ENCODE peak calls at places on chromosome 10, in five cellular contexts. I is sigmoid colon, B is transverse colon, D is left ventricle myocardium inferior, M is MM.1S. L is an unnamed sample.

GRCh38 chr10:72663971-72664370 is 28.0 kb upstream of the MCU start:
- DNase-seq in M (no peak), D (no peak), B (no peak), I (no peak), L (no peak)

GRCh38 chr10:61971016-61971350 is 69.5 kb downstream of the ARID5B start:
- DNase-seq in M (no peak), D (no peak), I (no peak), B (no peak), L (no peak)

GRCh38 chr10:89522463-89522862 is 12.9 kb downstream of the SLC16A12 start:
- DNase-seq in D (no peak), M (no peak), I (no peak), B (no peak), L (no peak)

GRCh38 chr10:69856601-69857166 is 55.0 kb downstream of the COL13A1 start:
- DNase-seq in B (no peak), I (no peak), M (no peak), D (no peak), L (no peak)

GRCh38 chr10:113052076-113052830 is 102.2 kb downstream of the TCF7L2 start:
- DNase-seq in M (no peak), I (peak), B (no peak), D (no peak), L (no peak)

GRCh38 chr10:94617389-94617944 is 66.1 kb upstream of the CYP2C18 start:
- DNase-seq in I (no peak), B (no peak), M (no peak), D (no peak), L (no peak)

GRCh38 chr10:114995468-114995867 is 57.5 kb downstream of the TRUB1 start:
- DNase-seq in I (no peak), M (no peak), B (no peak), D (no peak), L (no peak)

GRCh38 chr10:96512524-96512991 is 1.2 kb downstream of the TLL2 start:
- DNase-seq in B (peak), D (peak), M (no peak), I (no peak), L (peak)

GRCh38 chr10:8006274-8006999 is 48.1 kb upstream of the GATA3 start:
- DNase-seq in D (no peak), M (no peak), B (no peak), I (no peak), L (no peak)

GRCh38 chr10:69089638-69090599 is 2.0 kb downstream of the SRGN start:
- DNase-seq in I (no peak), M (peak), B (peak), D (no peak), L (peak)

GRCh38 chr10:22363305-22363704 is 18.0 kb downstream of the SPAG6 start:
- DNase-seq in M (no peak), I (no peak), B (no peak), D (no peak), L (no peak)

GRCh38 chr10:54985732-54986131 is 184.7 kb upstream of the PCDH15 start:
- DNase-seq in M (peak), I (no peak), D (no peak), B (no peak), L (peak)

GRCh38 chr10:49601857-49602256 is 8.3 kb upstream of the SLC18A3 start:
- DNase-seq in I (no peak), D (no peak), B (no peak), M (no peak), L (no peak)

GRCh38 chr10:6227346-6227745 is 24.6 kb downstream of the PFKFB3 start:
- DNase-seq in I (no peak), D (no peak), B (no peak), M (no peak), L (no peak)

GRCh38 chr10:98150544-98150943 is 16.1 kb downstream of the R3HCC1L start:
- DNase-seq in B (no peak), M (no peak), I (no peak), D (no peak), L (no peak)

GRCh38 chr10:1078668-1079067 is 22.5 kb downstream of the WDR37 start:
- DNase-seq in D (no peak), I (no peak), B (no peak), M (no peak), L (no peak)

GRCh38 chr10:1069680-1070079 is 13.5 kb downstream of the WDR37 start:
- DNase-seq in I (no peak), M (no peak), D (no peak), B (no peak), L (no peak)

GRCh38 chr10:1074063-1074747 is 18.0 kb downstream of the WDR37 start:
- DNase-seq in B (no peak), D (no peak), M (no peak), I (no peak), L (no peak)

GRCh38 chr10:1070939-1071338 is 14.8 kb downstream of the WDR37 start:
- DNase-seq in I (no peak), D (no peak), B (no peak), M (no peak), L (no peak)

DNA sequence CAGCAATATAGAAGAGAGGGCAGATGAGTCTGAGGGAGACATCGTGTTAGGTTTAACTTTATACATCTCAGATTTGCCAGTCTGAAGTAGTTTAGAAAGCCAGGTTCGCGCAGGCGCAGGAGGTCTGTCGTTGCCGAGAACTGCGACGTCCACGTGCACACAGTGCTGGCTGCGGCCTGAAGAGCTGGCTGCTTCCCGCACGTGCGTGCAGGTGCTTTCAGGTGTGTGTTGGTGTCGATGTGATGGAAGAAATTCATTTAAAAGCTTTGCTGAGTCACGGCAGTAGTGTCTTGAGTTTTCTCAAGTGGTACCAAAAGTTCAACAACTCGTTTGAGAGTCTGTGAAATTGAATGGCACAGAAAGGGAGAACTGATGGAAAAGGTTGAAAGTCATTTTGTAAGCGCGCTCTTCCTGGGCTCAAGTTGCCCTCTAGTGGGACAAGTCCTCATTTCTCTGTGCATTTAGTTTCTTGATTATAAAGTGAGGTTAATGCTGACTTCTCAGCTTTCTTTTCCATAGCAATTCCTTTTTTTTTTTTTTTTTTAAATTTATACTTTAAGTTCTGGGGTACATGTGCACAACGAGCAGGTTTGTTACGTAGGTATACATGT is 18.7 kb downstream of the WDR37 start:
- DNase-seq in B (no peak), M (no peak), I (no peak), D (no peak), L (no peak)
- TF ChIP-seq CTCF in B (peak), M (no peak), I (no peak), D (peak), L (peak)

GRCh38 chr10:13613519-13613918 is 26.8 kb downstream of the PRPF18 start:
- DNase-seq in M (no peak), I (no peak), D (no peak), B (no peak), L (no peak)
- TF ChIP-seq CTCF in M (no peak), I (peak), D (peak), B (no peak), L (peak)

DNA sequence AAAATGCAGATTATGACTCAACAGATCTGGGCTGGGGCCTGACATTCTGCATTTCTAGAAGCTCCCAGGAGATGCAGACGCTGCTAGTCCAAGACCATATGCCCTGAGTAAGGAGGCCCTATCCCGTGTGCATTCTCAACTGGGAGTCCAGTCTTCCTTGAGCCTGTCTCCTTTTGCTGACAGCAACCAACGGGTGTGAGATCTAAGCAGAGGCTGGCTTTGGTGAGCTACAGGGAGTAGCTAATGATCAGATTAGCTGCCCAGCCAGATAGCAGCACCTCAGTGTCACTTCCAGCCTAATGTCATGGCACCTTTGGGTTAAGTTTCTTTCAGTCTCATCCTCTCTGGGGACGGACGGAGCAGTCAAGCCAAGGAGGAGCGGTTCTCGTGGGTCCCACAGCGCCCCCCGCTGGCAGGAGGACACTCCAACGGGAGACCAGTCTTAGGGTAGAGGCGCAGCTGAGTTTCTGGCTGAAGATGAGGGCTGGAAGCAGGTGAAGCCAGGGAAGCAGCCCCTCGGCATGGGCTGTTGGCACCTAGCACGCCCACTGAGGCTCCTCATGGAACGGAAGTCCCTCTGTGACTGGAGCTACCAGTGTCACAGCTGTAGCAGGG is 154.0 kb downstream of the CCDC3 start:
- DNase-seq in B (no peak), D (no peak), M (no peak), I (no peak), L (no peak)
- TF ChIP-seq CTCF in B (peak), D (no peak), M (peak), I (no peak), L (peak)

GRCh38 chr10:28381903-28382347 is 79.1 kb upstream of the MPP7 start:
- DNase-seq in I (peak), D (peak), M (peak), B (peak), L (peak)
- TF ChIP-seq CTCF in I (peak), D (peak), M (peak), B (peak), L (peak)

GRCh38 chr10:132036887-132037675 is 28.7 kb upstream of the JAKMIP3 start:
- DNase-seq in D (peak), M (no peak), I (no peak), B (no peak), L (no peak)
- TF ChIP-seq CTCF in D (peak), M (no peak), I (no peak), B (no peak), L (peak)

GRCh38 chr10:48444266-48444665 is 137.8 kb downstream of the MAPK8 start:
- DNase-seq in B (no peak), I (no peak), D (no peak), M (no peak), L (peak)
- TF ChIP-seq CTCF in B (no peak), I (no peak), D (peak), M (no peak), L (no peak)

GRCh38 chr10:99967961-99968360 is 41.8 kb downstream of the DNMBP start:
- DNase-seq in M (no peak), B (no peak), I (no peak), D (no peak), L (no peak)

GRCh38 chr10:99958806-99959205 is 50.9 kb downstream of the DNMBP start:
- DNase-seq in B (no peak), D (no peak), I (no peak), M (no peak), L (no peak)

GRCh38 chr10:99966306-99966705 is 43.4 kb downstream of the DNMBP start:
- DNase-seq in D (no peak), I (no peak), M (no peak), B (no peak), L (no peak)

GRCh38 chr10:99965700-99966099 is 44.0 kb downstream of the DNMBP start:
- DNase-seq in I (no peak), B (no peak), D (no peak), M (no peak), L (no peak)

DNA sequence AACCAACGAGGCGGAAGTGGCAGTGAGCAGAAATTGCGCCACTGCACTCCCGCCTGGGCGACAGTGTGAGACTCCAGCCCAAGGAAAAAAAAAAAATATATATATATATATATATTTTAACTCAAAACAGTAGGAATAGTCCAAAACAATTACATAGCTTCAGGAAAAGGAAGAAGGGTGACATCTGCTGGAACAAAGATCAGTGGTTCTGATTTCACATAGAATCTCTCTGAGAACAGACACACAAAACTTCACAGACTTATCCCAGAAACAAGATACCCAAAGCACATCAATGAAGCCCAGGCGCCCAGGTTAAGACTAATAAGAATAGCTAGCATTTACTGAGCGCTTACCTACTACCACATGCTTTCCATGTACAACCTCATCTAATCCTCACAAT is 45.0 kb downstream of the DNMBP start:
- DNase-seq in I (no peak), D (no peak), B (no peak), M (no peak), L (no peak)
- TF ChIP-seq CTCF in I (no peak), D (peak), B (peak), M (no peak), L (no peak)

L was measured in GM13977.